ENCODE peak calls at places on chromosomes 13 and 19, in ten cellular contexts. P is activated B cell treated with CpG ODN at 0.5 μM for 24 hours, Q is AG09319, L is transverse colon, Y is B cell, W is brain microvascular endothelial cell, O is keratinocyte, R is fibroblast of mammary gland, J is cardiac muscle cell, F is AG09309. B is an unnamed sample.

GRCh38 chr19:18097217-18097992 is at the start of gene MAST3:
- DNase-seq in P (peak; percentile 95), Q (peak; percentile 43), L (peak; percentile 93), Y (peak; percentile 88), W (peak; percentile 68), O (no peak), R (peak; percentile 71), J (peak; percentile 89), F (no peak), B (peak; percentile 79)

GRCh38 chr13:87674143-87674772 is 3.1 kb downstream of the SLITRK5 start:
- DNase-seq in P (no peak), Q (no peak), L (no peak), Y (no peak), W (no peak), O (no peak), R (no peak), J (no peak), F (no peak), B (no peak)

GRCh38 chr13:64061649-64062048 is 2646.0 kb upstream of the PCDH20 start:
- DNase-seq in P (no peak), Q (no peak), L (no peak), Y (no peak), W (no peak), O (no peak), R (no peak), J (no peak), F (no peak), B (no peak)

GRCh38 chr19:31260171-31260933 is 88.9 kb downstream of the TSHZ3 start:
- DNase-seq in P (no peak), Q (no peak), L (no peak), Y (no peak), W (no peak), O (no peak), R (no peak), J (no peak), F (no peak), B (no peak)

GRCh38 chr13:58994778-58995177 is 1169.0 kb downstream of the DIAPH3 start:
- DNase-seq in P (no peak), Q (no peak), L (no peak), Y (no peak), W (no peak), O (no peak), R (no peak), J (no peak), F (no peak), B (peak; percentile 9)

GRCh38 chr19:35895911-35896642 is 4.3 kb downstream of the NFKBID start:
- DNase-seq in P (no peak), Q (no peak), L (no peak), Y (no peak), W (no peak), O (no peak), R (no peak), J (no peak), F (no peak), B (no peak)

GRCh38 chr13:61795580-61795979 is 379.9 kb upstream of the PCDH20 start:
- DNase-seq in P (no peak), Q (no peak), L (no peak), Y (no peak), W (no peak), O (no peak), R (peak; percentile 1), J (no peak), F (no peak), B (peak; percentile 2)

GRCh38 chr13:86383151-86383550 is 583.9 kb upstream of the SLITRK6 start:
- DNase-seq in P (no peak), Q (no peak), L (no peak), Y (no peak), W (no peak), O (no peak), R (no peak), J (no peak), F (no peak), B (no peak)

GRCh38 chr19:14182481-14182880 is 23.5 kb downstream of the ADGRL1 start:
- DNase-seq in P (no peak), Q (no peak), L (no peak), Y (no peak), W (no peak), O (no peak), R (no peak), J (no peak), F (no peak), B (no peak)

GRCh38 chr13:113608246-113608635 is 23.7 kb downstream of the TFDP1 start:
- DNase-seq in P (no peak), Q (no peak), L (no peak), Y (no peak), W (no peak), O (no peak), R (no peak), J (no peak), F (no peak), B (no peak)

GRCh38 chr13:113607056-113607455 is 22.5 kb downstream of the TFDP1 start:
- DNase-seq in P (no peak), Q (no peak), L (no peak), Y (no peak), W (no peak), O (no peak), R (no peak), J (no peak), F (no peak), B (no peak)

GRCh38 chr13:113608967-113609533 is 24.5 kb downstream of the TFDP1 start:
- DNase-seq in P (no peak), Q (no peak), L (no peak), Y (no peak), W (no peak), O (no peak), R (no peak), J (no peak), F (no peak), B (no peak)

GRCh38 chr13:113605866-113606438 is 21.4 kb downstream of the TFDP1 start:
- DNase-seq in P (no peak), Q (no peak), L (no peak), Y (no peak), W (no peak), O (no peak), R (no peak), J (no peak), F (no peak), B (no peak)

DNA sequence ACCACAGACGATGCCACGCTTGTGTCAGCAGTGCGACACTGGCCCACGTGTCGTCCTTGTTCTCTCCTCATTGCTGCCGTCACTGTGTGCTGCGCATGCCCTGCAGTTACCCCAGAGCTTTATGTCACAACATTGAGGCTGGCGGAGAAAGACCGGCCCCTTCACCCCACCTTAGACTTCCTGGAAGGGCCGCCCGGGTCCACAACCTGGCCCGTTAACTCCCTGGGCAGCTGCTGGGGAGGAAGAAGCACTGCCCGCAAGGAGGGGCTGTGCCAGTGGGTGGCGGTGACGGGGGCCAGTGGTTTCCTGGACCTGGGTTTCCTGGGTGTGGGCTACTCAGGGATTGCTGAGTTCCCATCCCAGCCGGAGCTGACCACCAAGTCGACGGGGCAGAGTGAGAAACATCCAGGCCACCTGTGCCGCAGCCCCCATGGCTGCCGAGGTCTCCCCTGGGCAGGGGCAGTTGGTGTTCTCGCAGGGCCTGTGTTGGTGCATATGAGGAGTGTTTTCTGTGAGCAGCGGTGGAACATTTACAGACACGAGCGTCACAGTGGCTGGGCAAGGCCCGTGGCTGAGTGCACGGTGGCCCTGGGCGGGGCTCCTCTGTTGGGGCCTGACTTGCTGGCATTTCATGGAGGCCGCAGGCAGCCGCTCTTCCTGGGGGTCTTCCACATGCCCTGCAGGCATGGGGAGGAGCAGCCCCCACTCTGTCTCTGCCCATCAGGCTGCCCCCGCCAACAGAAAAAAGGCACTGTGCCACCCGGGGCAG is 23.1 kb downstream of the TFDP1 start:
- DNase-seq in P (no peak), Q (no peak), L (no peak), Y (no peak), W (no peak), O (no peak), R (no peak), J (no peak), F (no peak), B (no peak)
- TF ChIP-seq CTCF in P (no peak), Q (no peak), L (no peak), Y (no peak), W (no peak), O (no peak), R (no peak), J (no peak), F (no peak), B (no peak)

DNA sequence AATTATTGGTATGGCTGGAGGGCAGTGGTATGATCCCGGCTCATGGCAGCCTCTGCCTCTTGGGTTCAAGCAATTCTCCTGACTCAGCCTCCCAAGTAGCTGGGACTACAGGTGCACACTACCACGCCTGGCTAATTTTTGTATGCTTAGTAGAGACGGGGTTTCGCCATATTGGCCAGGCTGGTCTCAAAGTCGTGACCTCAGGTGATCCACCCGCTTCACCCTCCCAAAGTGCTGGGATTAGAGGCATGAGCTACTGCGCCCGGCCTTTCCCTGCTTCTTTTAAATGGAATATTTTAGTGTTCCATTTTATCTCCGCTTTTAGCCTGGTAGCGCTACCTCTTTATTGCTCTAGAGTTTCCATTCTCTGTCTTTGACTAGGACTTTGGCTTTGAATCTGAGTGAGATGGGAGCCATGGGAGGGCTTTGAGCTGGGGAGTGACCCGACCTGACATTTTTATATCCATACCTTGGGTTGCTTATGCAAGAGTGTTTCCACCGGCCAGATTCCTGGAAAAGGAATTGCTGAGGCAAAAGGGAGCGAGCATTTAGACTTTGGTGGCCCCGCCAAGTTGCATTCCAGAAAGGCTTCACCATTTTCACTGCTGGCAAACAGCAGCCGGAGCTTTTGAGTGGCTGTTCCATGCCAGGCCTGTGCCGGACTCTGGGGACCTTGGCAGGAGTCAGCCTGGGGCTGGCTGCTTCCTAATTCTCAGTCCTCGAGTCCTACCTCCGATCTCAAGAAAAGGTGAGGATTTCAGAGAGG is 22.9 kb downstream of the BICRA start:
- DNase-seq in P (no peak), Q (no peak), L (no peak), Y (no peak), W (no peak), O (no peak), R (no peak), J (peak; percentile 32), F (no peak), B (no peak)
- TF ChIP-seq CTCF in P (no peak), Q (no peak), L (no peak), Y (no peak), W (no peak), O (no peak), R (no peak), J (no peak), F (no peak), B (no peak)

GRCh38 chr19:23183251-23183650 is 66.4 kb downstream of the ZNF730 start:
- DNase-seq in P (no peak), Q (no peak), L (no peak), Y (no peak), W (no peak), O (no peak), R (no peak), J (no peak), F (no peak), B (no peak)
- TF ChIP-seq CTCF in P (no peak), Q (no peak), L (no peak), Y (no peak), W (no peak), O (no peak), R (no peak), J (no peak), F (no peak), B (no peak)

DNA sequence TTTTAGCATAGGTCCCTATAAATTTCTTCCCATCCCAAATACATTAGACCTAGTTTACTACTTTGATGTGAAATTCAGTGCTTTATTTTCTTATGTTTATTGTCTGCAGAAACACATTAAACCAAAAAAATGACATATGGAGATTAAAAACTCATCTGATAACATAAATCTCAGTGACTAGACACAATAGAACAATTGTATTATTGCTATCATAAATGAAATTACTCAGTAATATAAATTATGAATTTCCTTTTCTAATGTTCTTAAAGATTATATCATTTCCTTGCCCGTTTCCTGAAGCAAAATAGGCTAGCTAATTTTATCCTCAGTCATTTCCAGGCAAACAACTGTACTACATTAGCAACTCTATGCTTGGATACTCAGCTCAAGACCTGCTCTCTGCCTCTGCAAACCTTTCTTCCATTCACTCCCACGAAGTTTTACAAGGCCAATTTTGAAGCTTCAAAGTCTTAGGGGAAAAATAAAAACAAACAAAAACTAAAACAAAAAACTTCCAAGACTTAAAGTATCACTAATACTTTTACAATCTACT is 61.2 kb downstream of the RFC3 start:
- DNase-seq in P (no peak), Q (no peak), L (no peak), Y (no peak), W (no peak), O (no peak), R (no peak), J (no peak), F (no peak), B (no peak)
- TF ChIP-seq CTCF in P (no peak), Q (no peak), L (no peak), Y (no peak), W (no peak), O (no peak), R (no peak), J (no peak), F (no peak), B (no peak)

B was measured in cardiac fibroblast.